ENCODE peak calls at places on chromosome 19, in four cellular contexts. W is K562, U is HepG2, I is GM12878. Q is an unnamed sample.

GRCh38 chr19:45526143-45526542 is 18.9 kb downstream of the VASP start:
- DNase-seq in W (peak; percentile 89), U (peak; percentile 78), I (no peak), Q (peak; percentile 61)

GRCh38 chr19:18046066-18046718 is 38.2 kb downstream of the ARRDC2 start:
- DNase-seq in W (peak; percentile 38), I (no peak), U (peak; percentile 31), Q (no peak)

GRCh38 chr19:3970808-3971598 is at the start of gene DAPK3:
- DNase-seq in W (peak; percentile 97), U (peak; percentile 95), I (peak; percentile 91), Q (peak; percentile 97)

GRCh38 chr19:33064778-33065550 is at the start of gene RHPN2:
- DNase-seq in W (peak; percentile 93), U (peak; percentile 43), I (no peak), Q (no peak)

GRCh38 chr19:2715470-2716274 is 5.5 kb downstream of the DIRAS1 start:
- DNase-seq in U (no peak), I (no peak), W (no peak), Q (no peak)

GRCh38 chr19:45119582-45119981 is 26.6 kb downstream of the PPP1R37 start:
- DNase-seq in U (no peak), W (no peak), I (no peak), Q (no peak)

GRCh38 chr19:21322528-21322927 is 6.7 kb downstream of the ZNF708 start:
- DNase-seq in U (no peak), W (no peak), I (no peak), Q (no peak)

GRCh38 chr19:53068834-53069233 is 24.3 kb downstream of the ERVV-2 start:
- DNase-seq in W (no peak), I (no peak), U (no peak), Q (no peak)

GRCh38 chr19:28466107-28467045 is 746.6 kb downstream of the UQCRFS1 start:
- DNase-seq in I (no peak), W (peak; percentile 66), U (peak; percentile 3), Q (no peak)

GRCh38 chr19:19274716-19275115 is 1.6 kb upstream of the TM6SF2 start:
- DNase-seq in I (no peak), W (no peak), U (no peak), Q (no peak)

GRCh38 chr19:36987091-36987490 is 71.0 kb downstream of the ZNF568 start:
- DNase-seq in I (no peak), W (no peak), U (no peak), Q (no peak)

GRCh38 chr19:16330368-16330801 is 5.8 kb downstream of the KLF2 start:
- DNase-seq in U (peak; percentile 27), I (no peak), W (peak; percentile 77), Q (no peak)

GRCh38 chr19:38898788-38899446 is 501 bp downstream of the SIRT2 start:
- DNase-seq in I (no peak), U (no peak), W (no peak), Q (no peak)
- TF ChIP-seq TAF1 in I (no peak), U (no peak), W (no peak), Q (no peak)

DNA sequence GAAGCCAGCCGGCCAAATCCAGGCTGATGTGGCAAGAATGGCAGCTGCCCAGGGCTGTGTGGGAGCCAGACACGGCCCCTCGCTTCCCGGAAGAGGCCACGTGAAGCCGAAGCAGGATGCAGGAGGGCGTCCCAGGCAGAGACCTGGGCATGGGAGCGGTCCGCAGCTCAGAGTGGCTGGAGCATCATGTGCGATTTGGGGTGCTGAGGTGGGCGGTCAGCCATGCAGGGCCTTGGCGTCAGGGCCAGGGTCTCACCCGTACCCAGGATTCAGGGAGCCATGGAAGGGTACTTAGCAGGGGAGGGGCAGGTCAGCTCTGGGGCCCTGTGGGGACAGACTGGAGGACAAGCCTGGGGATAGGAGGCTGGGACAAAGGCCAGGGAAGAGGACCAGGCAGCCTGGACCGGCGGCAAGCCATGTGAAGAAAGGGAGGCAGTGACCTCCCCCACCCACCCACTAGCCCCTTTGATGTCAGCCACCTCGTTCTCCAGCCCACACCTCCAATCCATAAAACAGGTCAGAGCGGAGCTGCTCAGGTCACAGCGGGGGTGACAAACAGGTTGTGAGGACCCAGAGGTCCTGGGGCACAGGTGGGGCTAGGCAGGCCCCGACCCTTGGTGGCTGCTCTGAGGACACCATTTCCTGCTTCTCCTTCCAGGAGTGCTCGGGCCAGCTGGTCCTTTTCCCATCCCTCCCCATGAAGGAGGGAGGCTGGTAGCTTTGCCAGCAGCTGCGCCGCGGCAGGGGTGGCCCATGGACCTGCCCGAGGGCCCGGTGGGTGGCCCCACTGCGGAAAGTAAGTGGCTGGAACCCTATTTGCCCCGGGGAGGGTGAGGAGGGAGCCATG is 2.3 kb downstream of the KASH5 start:
- DNase-seq in I (no peak), W (no peak), U (no peak), Q (no peak)
- TF ChIP-seq CEBPB in I (no peak), W (no peak), U (no peak), Q (no peak)

GRCh38 chr19:41928221-41928683 is at the start of gene ERFL:
- DNase-seq in W (peak; percentile 69), I (no peak), U (no peak), Q (no peak)
- TF ChIP-seq RFX5 in W (no peak), I (no peak), U (no peak), Q (no peak)

GRCh38 chr19:13099073-13099999 is 3.3 kb downstream of the LYL1 start:
- DNase-seq in I (no peak), W (peak; percentile 68), U (no peak), Q (no peak)
- TF ChIP-seq TAF1 in I (no peak), W (peak; percentile 60), U (no peak), Q (no peak)

DNA sequence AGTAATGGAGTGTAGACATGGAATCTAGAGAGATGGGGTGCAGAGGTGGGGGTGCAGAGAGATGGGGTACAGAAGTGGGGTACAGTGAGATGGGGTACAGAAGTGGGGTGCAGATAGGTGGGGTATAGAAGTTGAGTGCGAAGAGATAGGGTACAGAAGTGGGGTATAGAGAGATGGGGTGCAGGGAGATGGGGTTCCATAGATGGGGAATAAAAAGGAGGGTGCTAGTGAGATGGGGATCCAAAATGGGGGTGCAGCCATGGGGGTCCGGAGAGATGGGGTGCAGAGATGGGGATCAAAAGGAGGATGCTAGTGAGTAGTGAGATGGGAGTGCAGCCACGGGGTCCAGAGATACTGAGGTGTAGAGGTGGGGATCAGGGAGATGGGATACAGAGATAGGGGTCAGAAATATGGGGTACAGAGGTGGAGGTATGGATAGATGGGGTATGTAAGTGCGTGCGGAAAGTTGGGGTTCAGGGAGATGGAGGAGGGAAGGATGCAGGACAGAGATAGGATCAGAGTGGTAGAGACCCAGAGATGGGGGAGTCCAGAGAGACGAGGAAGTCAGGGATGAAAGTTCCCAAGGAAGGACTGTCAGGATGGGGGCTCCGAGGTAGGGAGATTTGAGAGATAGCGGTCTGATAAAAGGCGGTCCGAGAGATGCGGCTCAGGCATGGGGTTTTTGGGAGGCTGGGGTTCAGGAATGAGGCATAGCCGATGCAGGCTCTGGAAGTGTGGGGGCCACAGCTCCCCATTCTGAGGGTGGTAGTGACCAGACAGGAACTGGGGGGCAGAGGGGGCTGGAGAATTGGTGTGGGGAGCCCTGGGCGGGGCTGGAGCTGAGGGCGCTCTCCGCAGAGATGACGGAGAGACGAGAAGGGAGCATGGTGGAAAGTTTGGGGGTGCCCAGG is 3.4 kb downstream of the PALM3 start:
- DNase-seq in U (no peak), W (peak; percentile 6), I (no peak), Q (no peak)
- TF ChIP-seq CEBPB in U (no peak), W (no peak), I (no peak), Q (no peak)

DNA sequence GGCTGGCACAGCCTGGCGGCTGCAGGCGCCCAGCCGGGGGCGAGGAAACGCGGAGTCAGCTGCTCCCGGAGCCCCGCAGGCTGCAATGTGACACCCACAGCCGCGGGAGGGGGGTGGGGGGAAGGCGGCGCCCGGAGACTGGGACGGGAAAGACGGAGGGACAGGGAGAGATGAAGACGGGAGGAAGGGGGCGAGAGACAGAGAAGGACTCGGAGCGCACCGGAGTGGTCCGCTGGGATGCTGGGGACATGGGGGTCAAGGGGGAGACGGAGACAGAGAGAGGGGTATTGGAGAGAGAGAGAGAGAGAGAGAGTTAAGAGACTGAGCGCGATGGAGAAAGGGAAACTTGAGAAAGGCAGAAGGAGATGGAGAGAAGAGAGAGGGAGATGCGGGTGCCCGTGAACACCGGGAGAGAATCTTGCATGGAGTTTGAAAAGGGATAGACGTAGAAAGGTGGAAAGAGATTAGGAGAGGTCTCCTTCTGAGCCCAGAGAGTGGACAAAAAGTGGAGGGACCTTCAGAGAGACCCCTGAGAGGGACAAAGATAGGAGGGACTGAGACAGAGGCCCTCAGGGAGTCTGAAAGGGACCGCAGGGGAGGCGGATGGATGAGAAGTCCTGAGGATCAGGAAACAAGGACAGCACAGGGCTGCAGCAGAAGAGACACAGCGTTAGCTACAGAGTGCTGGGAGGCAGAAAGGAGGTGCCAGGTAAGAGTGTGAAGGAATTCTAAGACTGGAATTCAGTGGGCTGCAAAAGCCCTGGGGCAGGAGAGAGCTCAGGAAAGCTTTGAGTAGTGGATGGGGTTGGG is 1.0 kb downstream of the SCN1B start:
- DNase-seq in I (no peak), W (peak; percentile 61), U (no peak), Q (peak; percentile 70)
- TF ChIP-seq RFX5 in I (no peak), W (no peak), U (no peak), Q (no peak)

DNA sequence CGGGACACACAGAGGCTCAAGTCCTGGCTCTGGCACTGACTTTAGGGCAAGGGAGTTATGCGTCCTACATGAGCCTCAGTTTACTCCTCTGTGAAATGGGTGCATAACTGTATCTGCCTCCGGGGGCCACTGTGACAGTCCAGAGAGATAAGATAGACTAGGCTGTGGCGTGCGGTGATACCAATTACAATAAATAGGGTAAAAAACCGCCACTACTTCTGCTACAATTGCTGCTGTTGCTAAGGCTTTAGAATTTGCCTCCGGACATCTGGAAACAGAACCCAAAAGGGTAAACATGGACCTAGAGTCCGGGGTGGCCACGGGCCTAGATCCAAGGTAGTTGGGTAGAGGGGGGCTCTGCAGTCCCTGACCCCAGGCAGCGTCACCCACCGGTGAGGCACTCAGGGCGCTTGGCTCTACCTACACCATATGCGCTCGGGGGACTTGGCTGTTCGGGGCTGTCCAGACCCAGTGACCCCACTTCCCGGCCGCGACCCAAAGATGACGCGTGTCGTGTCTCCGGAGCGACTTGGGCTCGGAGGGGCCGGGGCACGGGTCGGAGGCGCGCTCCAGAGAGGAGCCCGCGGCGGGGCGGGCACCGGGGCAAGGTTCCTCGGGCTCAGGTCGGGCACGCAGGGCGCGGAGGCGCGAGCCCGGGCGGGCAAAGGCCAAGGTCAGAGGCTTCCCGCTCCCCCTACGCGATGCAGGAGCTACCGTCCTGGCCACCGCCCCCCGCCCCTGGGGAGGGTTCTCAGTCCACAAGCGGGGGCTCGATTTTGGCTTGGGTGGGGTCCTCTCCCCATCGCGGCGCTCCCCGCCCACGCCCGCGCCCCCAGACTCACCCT is 1.0 kb downstream of the INSR start:
- DNase-seq in I (no peak), W (no peak), U (peak; percentile 21), Q (no peak)
- TF ChIP-seq TAF1 in I (no peak), W (no peak), U (no peak), Q (no peak)